ENCODE peak calls at places on chromosomes 16 and 17, in six cellular contexts. U is A549, E is cardiac fibroblast, O is GM13977, L is neural crest cell, Z is neural progenitor cell. H is an unnamed sample.

GRCh38 chr16:19338335-19338734 is 52.8 kb downstream of the CLEC19A start:
- DNase-seq in U (peak), E (no peak), O (no peak), L (no peak), Z (no peak), H (no peak)

GRCh38 chr17:77506371-77506991 is 365.7 kb downstream of the SEC14L1 start:
- DNase-seq in U (no peak), E (no peak), O (peak), L (no peak), Z (no peak), H (no peak)

GRCh38 chr17:72772331-72772821 is 320.1 kb downstream of the SLC39A11 start:
- DNase-seq in U (no peak), E (no peak), O (no peak), L (no peak), Z (no peak), H (no peak)

GRCh38 chr17:76710863-76711611 is at the start of gene MXRA7:
- DNase-seq in U (peak), E (peak), O (peak), L (no peak), Z (peak), H (peak)

GRCh38 chr17:9036336-9036735 is 15.0 kb downstream of the NTN1 start:
- DNase-seq in U (no peak), E (no peak), O (no peak), L (no peak), Z (no peak), H (no peak)

GRCh38 chr17:46031920-46032319 is 32.9 kb downstream of the STH start:
- DNase-seq in U (no peak), E (no peak), O (no peak), L (no peak), Z (no peak), H (no peak)

GRCh38 chr16:3056336-3057180 is 8.9 kb upstream of the IL32 start:
- DNase-seq in U (no peak), E (no peak), O (no peak), L (no peak), Z (no peak), H (no peak)

GRCh38 chr16:50841081-50841886 is 99.4 kb downstream of the CYLD start:
- DNase-seq in U (no peak), E (no peak), O (peak), L (no peak), Z (peak), H (no peak)

GRCh38 chr17:63697341-63698286 is 2.3 kb downstream of the LIMD2 start:
- DNase-seq in U (peak), E (peak), O (peak), L (no peak), Z (peak), H (no peak)

GRCh38 chr16:79312502-79312901 is 288.0 kb downstream of the MAF start:
- DNase-seq in U (no peak), E (no peak), O (no peak), L (no peak), Z (no peak), H (no peak)

GRCh38 chr17:60398227-60398959 is 6.5 kb upstream of the USP32 start:
- DNase-seq in U (no peak), E (no peak), O (peak), L (no peak), Z (no peak), H (no peak)

GRCh38 chr16:87499189-87499486 is 6.3 kb upstream of the ZCCHC14 start:
- DNase-seq in U (peak), E (peak), O (no peak), L (no peak), Z (no peak), H (no peak)

GRCh38 chr16:58337090-58337444 is 42.2 kb upstream of the PRSS54 start:
- DNase-seq in U (no peak), E (no peak), O (no peak), L (no peak), Z (peak), H (no peak)

GRCh38 chr16:72991645-72992044 is 56.3 kb downstream of the ZFHX3 start:
- DNase-seq in U (no peak), E (no peak), O (no peak), L (no peak), Z (no peak), H (no peak)

GRCh38 chr17:48472485-48473281 is 42.7 kb upstream of the SKAP1 start:
- DNase-seq in U (peak), E (peak), O (no peak), L (no peak), Z (peak), H (peak)

GRCh38 chr17:75535871-75536270 is 10.4 kb downstream of the LLGL2 start:
- DNase-seq in U (no peak), E (no peak), O (no peak), L (no peak), Z (no peak), H (no peak)

GRCh38 chr17:57365420-57365819 is 109.1 kb downstream of the MSI2 start:
- DNase-seq in U (peak), E (peak), O (no peak), L (no peak), Z (no peak), H (no peak)

GRCh38 chr17:57366558-57367351 is 110.4 kb downstream of the MSI2 start:
- DNase-seq in U (peak), E (no peak), O (no peak), L (no peak), Z (no peak), H (no peak)

GRCh38 chr17:57363580-57363979 is 107.3 kb downstream of the MSI2 start:
- DNase-seq in U (no peak), E (no peak), O (no peak), L (no peak), Z (no peak), H (no peak)

GRCh38 chr17:57363998-57364645 is 107.8 kb downstream of the MSI2 start:
- DNase-seq in U (no peak), E (no peak), O (no peak), L (no peak), Z (no peak), H (no peak)

DNA sequence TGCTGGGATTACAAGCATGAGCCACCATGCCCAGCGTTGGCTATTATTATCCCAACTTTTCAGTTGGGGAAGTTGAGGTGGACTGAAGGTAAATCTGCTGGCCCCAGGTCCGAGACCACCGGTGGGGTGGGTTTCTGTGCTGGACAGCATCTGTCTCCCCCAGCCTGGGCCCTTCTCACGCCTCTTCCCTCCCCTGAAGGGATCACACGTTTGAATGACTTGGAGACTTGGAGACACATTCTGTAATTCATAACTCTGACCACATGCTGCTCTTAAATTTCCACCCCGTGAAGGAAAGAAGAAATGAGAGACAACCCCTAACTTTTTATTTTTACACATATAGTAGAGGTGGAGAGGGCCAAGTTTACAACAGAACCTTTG is 109.8 kb downstream of the MSI2 start:
- DNase-seq in U (no peak), E (no peak), O (no peak), L (no peak), Z (no peak), H (no peak)
- TF ChIP-seq CTCF in U (no peak), E (no peak), O (no peak), L (no peak), Z (no peak), H (no peak)

GRCh38 chr17:80738020-80738380 is 193.4 kb downstream of the RPTOR start:
- DNase-seq in U (no peak), E (no peak), O (no peak), L (no peak), Z (no peak), H (no peak)

GRCh38 chr17:80738987-80739730 is 194.5 kb downstream of the RPTOR start:
- DNase-seq in U (no peak), E (no peak), O (no peak), L (no peak), Z (no peak), H (no peak)

GRCh38 chr17:80742091-80742490 is 197.5 kb downstream of the RPTOR start:
- DNase-seq in U (no peak), E (no peak), O (no peak), L (no peak), Z (no peak), H (no peak)

GRCh38 chr17:80738406-80738805 is 193.8 kb downstream of the RPTOR start:
- DNase-seq in U (no peak), E (no peak), O (no peak), L (no peak), Z (no peak), H (no peak)

DNA sequence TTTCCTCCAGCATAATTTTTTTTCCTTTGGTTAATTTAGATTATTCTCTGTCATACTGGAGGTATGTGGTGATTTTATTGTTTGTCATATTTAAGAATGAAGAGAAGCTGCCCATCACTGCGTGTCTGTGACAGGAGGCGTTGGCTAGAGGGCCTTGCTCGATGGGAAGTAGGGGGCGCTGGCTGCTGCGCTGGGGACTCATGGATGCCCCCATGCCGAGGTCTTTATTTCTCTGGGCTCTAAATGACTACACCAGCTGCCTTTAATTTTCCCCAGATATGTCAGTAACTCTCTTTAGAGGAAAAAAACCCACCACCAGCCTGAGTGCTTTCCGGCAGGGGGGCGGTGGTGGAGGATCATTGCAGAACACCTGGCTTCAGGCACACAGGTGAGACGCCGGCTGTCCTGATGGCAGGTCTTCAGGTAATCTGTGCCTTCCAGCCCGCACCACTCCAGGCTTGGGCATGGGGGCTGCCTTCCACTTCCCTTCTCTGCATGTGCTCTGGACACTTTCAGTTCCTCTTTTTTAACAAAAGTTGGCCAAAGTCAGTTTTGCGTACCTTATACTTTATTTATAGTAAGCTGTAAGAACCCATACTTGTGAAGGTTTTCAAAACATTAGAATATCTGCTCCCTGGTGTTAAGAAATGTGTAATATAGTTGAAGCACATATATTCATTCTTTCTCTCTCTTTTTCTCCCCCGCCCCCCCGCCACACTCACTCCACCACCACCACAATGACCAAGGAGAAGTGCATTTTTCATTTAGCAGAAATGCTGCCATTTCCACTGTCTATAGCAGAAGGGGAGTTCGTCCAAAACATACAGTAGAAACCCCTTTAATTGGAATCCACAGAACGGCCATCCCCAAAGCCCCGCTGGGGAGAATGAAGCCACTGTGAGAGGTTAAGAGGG is 192.7 kb downstream of the RPTOR start:
- DNase-seq in U (no peak), E (no peak), O (peak), L (no peak), Z (no peak), H (no peak)
- TF ChIP-seq CTCF in U (no peak), E (no peak), O (peak), L (no peak), Z (peak), H (no peak)

DNA sequence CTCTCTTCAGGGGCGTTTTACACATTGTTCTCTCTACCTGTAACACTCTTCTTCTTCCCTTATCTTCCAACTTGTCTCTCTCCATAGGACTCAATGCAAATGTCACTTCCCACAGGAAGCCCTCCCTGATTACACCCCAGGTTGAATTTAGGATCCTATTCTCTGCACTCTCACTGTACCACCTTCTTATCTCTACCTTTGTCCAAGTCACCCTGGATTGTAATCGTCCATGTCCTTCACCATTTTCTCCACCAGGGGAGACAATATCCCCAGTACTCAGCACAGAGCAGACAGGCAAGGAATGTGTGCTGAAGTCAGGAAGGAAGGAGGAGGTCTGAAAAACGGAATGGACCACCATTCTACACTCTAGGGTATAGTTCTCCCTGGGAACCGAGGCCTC is 14.1 kb downstream of the C16orf82 start:
- DNase-seq in U (peak), E (peak), O (no peak), L (no peak), Z (peak), H (no peak)
- TF ChIP-seq CTCF in U (no peak), E (peak), O (peak), L (peak), Z (peak), H (peak)

GRCh38 chr16:4574919-4575705 is 19.0 kb downstream of the C16orf96 start:
- DNase-seq in U (no peak), E (no peak), O (no peak), L (no peak), Z (peak), H (no peak)
- TF ChIP-seq CTCF in U (no peak), E (no peak), O (no peak), L (no peak), Z (peak), H (no peak)

GRCh38 chr16:84181144-84181915 is 5.5 kb downstream of the TAF1C start:
- DNase-seq in U (no peak), E (no peak), O (no peak), L (no peak), Z (no peak), H (no peak)

GRCh38 chr16:84178146-84178765 is 8.6 kb downstream of the TAF1C start:
- DNase-seq in U (no peak), E (no peak), O (no peak), L (no peak), Z (no peak), H (no peak)

GRCh38 chr16:84178892-84179611 is 7.8 kb downstream of the TAF1C start:
- DNase-seq in U (no peak), E (no peak), O (no peak), L (no peak), Z (no peak), H (no peak)

GRCh38 chr16:84180519-84181140 is 6.2 kb downstream of the TAF1C start:
- DNase-seq in U (no peak), E (no peak), O (no peak), L (no peak), Z (no peak), H (no peak)

GRCh38 chr16:84179612-84180320 is 7.1 kb downstream of the TAF1C start:
- DNase-seq in U (no peak), E (no peak), O (no peak), L (no peak), Z (no peak), H (no peak)
- TF ChIP-seq CTCF in U (no peak), E (no peak), O (no peak), L (no peak), Z (no peak), H (no peak)

DNA sequence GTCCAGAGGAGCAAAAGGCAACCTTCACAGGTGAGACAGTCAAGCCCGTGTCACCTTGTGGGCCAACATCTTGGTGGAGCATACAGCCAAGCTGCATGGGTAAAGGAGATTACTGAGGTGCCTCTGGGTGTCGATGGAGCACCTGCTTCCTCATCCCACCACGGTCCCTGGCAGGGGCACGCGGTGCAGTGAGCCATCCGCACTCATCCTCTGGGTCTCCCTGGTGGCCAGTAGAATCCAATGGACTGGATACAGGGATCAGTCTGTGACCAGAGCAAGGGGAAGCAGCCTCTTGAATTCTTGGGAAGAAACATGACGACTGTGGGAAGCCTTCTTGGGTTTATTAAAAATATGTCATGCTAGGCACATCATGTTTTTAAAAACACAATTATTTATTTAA is 4.8 kb upstream of the WSCD1 start:
- DNase-seq in U (no peak), E (no peak), O (no peak), L (no peak), Z (no peak), H (no peak)
- TF ChIP-seq CTCF in U (no peak), E (no peak), O (no peak), L (no peak), Z (no peak), H (no peak)

GRCh38 chr17:7709031-7709430 is 4.0 kb downstream of the EFNB3 start:
- DNase-seq in U (no peak), E (no peak), O (no peak), L (no peak), Z (no peak), H (no peak)

GRCh38 chr17:7712111-7712771 is 5.3 kb upstream of the DNAH2 start:
- DNase-seq in U (no peak), E (no peak), O (no peak), L (peak), Z (peak), H (peak)

GRCh38 chr17:7710341-7710740 is 5.3 kb downstream of the EFNB3 start:
- DNase-seq in U (no peak), E (no peak), O (no peak), L (no peak), Z (no peak), H (no peak)

GRCh38 chr17:7713782-7714181 is 3.8 kb upstream of the DNAH2 start:
- DNase-seq in U (no peak), E (no peak), O (no peak), L (no peak), Z (no peak), H (no peak)

DNA sequence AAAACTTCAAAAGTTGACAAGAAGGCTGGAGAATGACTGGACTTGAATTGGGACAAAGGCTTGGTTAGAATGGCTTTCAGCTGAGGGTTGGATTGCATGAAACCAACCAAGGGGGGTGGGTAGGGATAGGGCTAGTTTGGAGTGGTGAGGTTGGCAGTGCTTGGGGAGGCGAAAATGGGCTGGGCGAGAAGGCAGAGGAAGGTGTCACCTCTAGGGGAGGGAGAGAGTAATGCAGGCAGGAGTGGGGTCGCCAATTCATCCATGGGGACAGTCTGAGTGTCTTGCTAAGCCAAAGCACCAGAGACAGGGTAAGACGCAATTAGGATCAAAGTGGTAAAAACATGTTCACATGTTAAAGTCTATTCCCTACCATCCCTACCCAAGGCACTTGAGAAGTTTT is 6.2 kb upstream of the DNAH2 start:
- DNase-seq in U (peak), E (no peak), O (no peak), L (no peak), Z (peak), H (no peak)
- TF ChIP-seq CTCF in U (no peak), E (peak), O (peak), L (peak), Z (peak), H (peak)

GRCh38 chr17:43999024-43999423 is 5.4 kb upstream of the NAGS start:
- DNase-seq in U (no peak), E (no peak), O (no peak), L (no peak), Z (no peak), H (no peak)

GRCh38 chr17:43992641-43993040 is 11.8 kb upstream of the NAGS start:
- DNase-seq in U (no peak), E (no peak), O (no peak), L (no peak), Z (no peak), H (no peak)

GRCh38 chr17:43998552-43998951 is 5.9 kb upstream of the NAGS start:
- DNase-seq in U (no peak), E (peak), O (no peak), L (no peak), Z (no peak), H (no peak)

GRCh38 chr17:43995150-43995471 is 9.3 kb upstream of the NAGS start:
- DNase-seq in U (no peak), E (no peak), O (no peak), L (no peak), Z (no peak), H (no peak)

GRCh38 chr17:43994272-43995149 is 9.9 kb upstream of the NAGS start:
- DNase-seq in U (peak), E (peak), O (peak), L (peak), Z (peak), H (peak)
- TF ChIP-seq CTCF in U (peak), E (peak), O (peak), L (peak), Z (peak), H (peak)

DNA sequence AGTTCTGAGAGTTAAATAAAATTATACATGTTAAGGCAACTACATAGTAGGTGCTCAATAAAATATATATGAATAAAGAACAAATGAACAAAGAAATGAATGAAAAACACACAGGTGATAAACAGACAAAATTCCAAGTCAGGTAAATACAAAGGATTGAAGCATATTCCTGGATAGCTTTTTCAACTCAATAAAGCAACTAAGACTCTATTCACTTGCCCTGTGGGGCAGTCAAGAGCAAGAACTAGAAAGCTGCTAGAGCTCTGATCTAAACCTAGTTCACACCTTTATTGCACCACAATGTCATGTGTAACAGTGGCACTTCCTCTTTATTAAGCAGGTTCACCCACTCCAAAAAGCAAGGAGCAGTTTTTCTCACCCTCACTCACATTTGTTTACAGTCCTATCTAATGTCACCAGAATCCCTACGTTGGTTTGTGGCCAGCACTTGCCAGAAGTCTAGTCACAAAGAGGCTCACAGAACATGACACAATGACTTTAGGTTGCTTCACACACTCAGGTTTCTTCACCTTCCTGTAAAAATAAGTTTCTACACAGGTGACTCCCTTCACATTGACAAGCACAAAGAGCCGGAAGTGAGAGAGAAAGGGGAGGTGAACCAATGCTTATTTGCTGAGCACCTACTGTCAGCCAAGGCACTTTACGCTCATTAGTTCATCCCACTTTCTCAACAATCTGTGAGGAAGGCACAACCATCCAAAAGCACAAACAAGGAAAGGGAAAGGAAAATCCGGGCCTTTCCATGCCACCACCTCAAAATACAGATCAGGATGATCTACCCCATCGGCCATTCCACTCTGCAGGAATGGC is 70.8 kb downstream of the XPO6 start:
- DNase-seq in U (no peak), E (peak), O (peak), L (no peak), Z (no peak), H (no peak)
- TF ChIP-seq CTCF in U (no peak), E (no peak), O (peak), L (no peak), Z (no peak), H (no peak)